ENCODE peak calls at places on chromosomes 11 and 22, in seven cellular contexts. One of them, this sample, is unnamed.

GRCh38 chr11:125514336-125515101 is 18.5 kb upstream of the FEZ1 start:
- DNase-seq in right lobe of liver: no peak
- DNase-seq in CD8-positive, alpha-beta memory T cell: peak; percentile 40
- DNase-seq in transverse colon: peak; percentile 41
- DNase-seq in psoas muscle: no peak
- DNase-seq in right atrium auricular region: no peak
- DNase-seq in CD8-positive, alpha-beta T cell: peak; percentile 68
- DNase-seq in this sample: peak; percentile 57

GRCh38 chr11:46003647-46004046 is 81.2 kb downstream of the LARGE2 start:
- DNase-seq in right lobe of liver: no peak
- DNase-seq in CD8-positive, alpha-beta memory T cell: no peak
- DNase-seq in transverse colon: no peak
- DNase-seq in psoas muscle: no peak
- DNase-seq in right atrium auricular region: no peak
- DNase-seq in CD8-positive, alpha-beta T cell: no peak
- DNase-seq in this sample: no peak

GRCh38 chr11:8839306-8839956 is 71.6 kb upstream of the AKIP1 start:
- DNase-seq in right lobe of liver: no peak
- DNase-seq in CD8-positive, alpha-beta memory T cell: no peak
- DNase-seq in transverse colon: no peak
- DNase-seq in psoas muscle: no peak
- DNase-seq in right atrium auricular region: no peak
- DNase-seq in CD8-positive, alpha-beta T cell: no peak
- DNase-seq in this sample: no peak

GRCh38 chr11:72338741-72339140 is 94.8 kb upstream of the PHOX2A start:
- DNase-seq in right lobe of liver: no peak
- DNase-seq in CD8-positive, alpha-beta memory T cell: no peak
- DNase-seq in transverse colon: no peak
- DNase-seq in psoas muscle: no peak
- DNase-seq in right atrium auricular region: no peak
- DNase-seq in CD8-positive, alpha-beta T cell: no peak
- DNase-seq in this sample: no peak

GRCh38 chr11:92528051-92528450 is 303.4 kb downstream of the FAT3 start:
- DNase-seq in right lobe of liver: no peak
- DNase-seq in CD8-positive, alpha-beta memory T cell: no peak
- DNase-seq in transverse colon: no peak
- DNase-seq in psoas muscle: no peak
- DNase-seq in right atrium auricular region: no peak
- DNase-seq in CD8-positive, alpha-beta T cell: no peak
- DNase-seq in this sample: no peak

GRCh38 chr11:110891411-110891810 is 179.2 kb upstream of the ARHGAP20 start:
- DNase-seq in right lobe of liver: no peak
- DNase-seq in CD8-positive, alpha-beta memory T cell: no peak
- DNase-seq in transverse colon: no peak
- DNase-seq in psoas muscle: no peak
- DNase-seq in right atrium auricular region: no peak
- DNase-seq in CD8-positive, alpha-beta T cell: no peak
- DNase-seq in this sample: no peak

GRCh38 chr22:32482708-32483107 is 8.1 kb downstream of the FBXO7 start:
- DNase-seq in right lobe of liver: no peak
- DNase-seq in CD8-positive, alpha-beta memory T cell: no peak
- DNase-seq in transverse colon: no peak
- DNase-seq in psoas muscle: no peak
- DNase-seq in right atrium auricular region: no peak
- DNase-seq in CD8-positive, alpha-beta T cell: no peak
- DNase-seq in this sample: no peak

GRCh38 chr11:130999992-131000770 is 83.9 kb upstream of the SNX19 start:
- DNase-seq in right lobe of liver: no peak
- DNase-seq in CD8-positive, alpha-beta memory T cell: no peak
- DNase-seq in transverse colon: no peak
- DNase-seq in psoas muscle: no peak
- DNase-seq in right atrium auricular region: no peak
- DNase-seq in CD8-positive, alpha-beta T cell: no peak
- DNase-seq in this sample: no peak

GRCh38 chr11:116427903-116428637 is 344.7 kb downstream of the BUD13 start:
- DNase-seq in right lobe of liver: no peak
- DNase-seq in CD8-positive, alpha-beta memory T cell: no peak
- DNase-seq in transverse colon: no peak
- DNase-seq in psoas muscle: no peak
- DNase-seq in right atrium auricular region: no peak
- DNase-seq in CD8-positive, alpha-beta T cell: no peak
- DNase-seq in this sample: no peak

GRCh38 chr11:85724750-85725465 is 38.9 kb upstream of the CCDC89 start:
- DNase-seq in right lobe of liver: no peak
- DNase-seq in CD8-positive, alpha-beta memory T cell: no peak
- DNase-seq in transverse colon: no peak
- DNase-seq in psoas muscle: no peak
- DNase-seq in right atrium auricular region: no peak
- DNase-seq in CD8-positive, alpha-beta T cell: no peak
- DNase-seq in this sample: no peak

GRCh38 chr11:28346209-28346608 is 238.0 kb downstream of the METTL15 start:
- DNase-seq in right lobe of liver: no peak
- DNase-seq in CD8-positive, alpha-beta memory T cell: no peak
- DNase-seq in transverse colon: no peak
- DNase-seq in psoas muscle: no peak
- DNase-seq in right atrium auricular region: no peak
- DNase-seq in CD8-positive, alpha-beta T cell: no peak
- DNase-seq in this sample: no peak

GRCh38 chr11:3855808-3856491 is 486 bp downstream of the STIM1 start:
- DNase-seq in right lobe of liver: peak; percentile 69
- DNase-seq in CD8-positive, alpha-beta memory T cell: peak; percentile 27
- DNase-seq in transverse colon: peak; percentile 57
- DNase-seq in psoas muscle: peak; percentile 63
- DNase-seq in right atrium auricular region: peak; percentile 67
- DNase-seq in CD8-positive, alpha-beta T cell: peak; percentile 71
- DNase-seq in this sample: no peak

GRCh38 chr22:20319041-20319744 is 667 bp downstream of the DGCR6L start:
- DNase-seq in right lobe of liver: peak; percentile 23
- DNase-seq in CD8-positive, alpha-beta memory T cell: no peak
- DNase-seq in transverse colon: no peak
- DNase-seq in psoas muscle: no peak
- DNase-seq in right atrium auricular region: peak; percentile 55
- DNase-seq in CD8-positive, alpha-beta T cell: no peak
- DNase-seq in this sample: peak; percentile 68

GRCh38 chr22:34344702-34345101 is 424.4 kb upstream of the LARGE1 start:
- DNase-seq in right lobe of liver: no peak
- DNase-seq in CD8-positive, alpha-beta memory T cell: no peak
- DNase-seq in transverse colon: no peak
- DNase-seq in psoas muscle: no peak
- DNase-seq in right atrium auricular region: no peak
- DNase-seq in CD8-positive, alpha-beta T cell: no peak
- DNase-seq in this sample: no peak

GRCh38 chr22:29975494-29975893 is 92.5 kb downstream of the MTMR3 start:
- DNase-seq in right lobe of liver: no peak
- DNase-seq in CD8-positive, alpha-beta memory T cell: no peak
- DNase-seq in transverse colon: no peak
- DNase-seq in psoas muscle: no peak
- DNase-seq in right atrium auricular region: no peak
- DNase-seq in CD8-positive, alpha-beta T cell: no peak
- DNase-seq in this sample: no peak

GRCh38 chr11:92846542-92847125 is 122.8 kb upstream of the MTNR1B start:
- DNase-seq in right lobe of liver: no peak
- DNase-seq in CD8-positive, alpha-beta memory T cell: no peak
- DNase-seq in transverse colon: peak; percentile 22
- DNase-seq in psoas muscle: no peak
- DNase-seq in right atrium auricular region: no peak
- DNase-seq in CD8-positive, alpha-beta T cell: no peak
- DNase-seq in this sample: no peak

GRCh38 chr22:41410311-41410751 is 28.6 kb downstream of the TEF start:
- DNase-seq in right lobe of liver: no peak
- DNase-seq in CD8-positive, alpha-beta memory T cell: no peak
- DNase-seq in transverse colon: no peak
- DNase-seq in psoas muscle: peak; percentile 78
- DNase-seq in right atrium auricular region: peak; percentile 65
- DNase-seq in CD8-positive, alpha-beta T cell: no peak
- DNase-seq in this sample: peak; percentile 81
- H3K4me1 ChIP-seq in right lobe of liver: peaks cover 33% of the 10 kb centered on the region
- H3K4me1 ChIP-seq in CD8-positive, alpha-beta memory T cell: peaks cover 30% of the 10 kb centered on the region
- H3K4me1 ChIP-seq in transverse colon: peaks cover 36% of the 10 kb centered on the region
- H3K4me1 ChIP-seq in psoas muscle: peaks cover 45% of the 10 kb centered on the region
- H3K4me1 ChIP-seq in right atrium auricular region: peaks cover 54% of the 10 kb centered on the region
- H3K4me1 ChIP-seq in CD8-positive, alpha-beta T cell: peaks cover 40% of the 10 kb centered on the region
- H3K4me1 ChIP-seq in this sample: peaks cover 10% of the 10 kb centered on the region

GRCh38 chr22:46064236-46064965 is 85.9 kb upstream of the PPARA start:
- DNase-seq in right lobe of liver: peak; percentile 14
- DNase-seq in CD8-positive, alpha-beta memory T cell: no peak
- DNase-seq in transverse colon: peak; percentile 6
- DNase-seq in psoas muscle: peak; percentile 44
- DNase-seq in right atrium auricular region: no peak
- DNase-seq in CD8-positive, alpha-beta T cell: no peak
- DNase-seq in this sample: no peak
- H3K4me1 ChIP-seq in right lobe of liver: peaks cover 17% of the 10 kb centered on the region
- H3K4me1 ChIP-seq in CD8-positive, alpha-beta memory T cell: peaks cover 7% of the 10 kb centered on the region
- H3K4me1 ChIP-seq in transverse colon: peaks cover 61% of the 10 kb centered on the region
- H3K4me1 ChIP-seq in psoas muscle: peaks cover 58% of the 10 kb centered on the region
- H3K4me1 ChIP-seq in right atrium auricular region: peaks cover 92% of the 10 kb centered on the region
- H3K4me1 ChIP-seq in CD8-positive, alpha-beta T cell: peaks cover 8% of the 10 kb centered on the region
- H3K4me1 ChIP-seq in this sample: peaks cover 11% of the 10 kb centered on the region

GRCh38 chr11:10703544-10703943 is 10.0 kb upstream of the IRAG1 start:
- DNase-seq in right lobe of liver: no peak
- DNase-seq in CD8-positive, alpha-beta memory T cell: no peak
- DNase-seq in transverse colon: no peak
- DNase-seq in psoas muscle: no peak
- DNase-seq in right atrium auricular region: no peak
- DNase-seq in CD8-positive, alpha-beta T cell: no peak
- DNase-seq in this sample: no peak
- H3K4me1 ChIP-seq in right lobe of liver: no peaks in the 10 kb centered on the region
- H3K4me1 ChIP-seq in CD8-positive, alpha-beta memory T cell: no peaks in the 10 kb centered on the region
- H3K4me1 ChIP-seq in transverse colon: no peaks in the 10 kb centered on the region
- H3K4me1 ChIP-seq in psoas muscle: no peaks in the 10 kb centered on the region
- H3K4me1 ChIP-seq in right atrium auricular region: no peaks in the 10 kb centered on the region
- H3K4me1 ChIP-seq in CD8-positive, alpha-beta T cell: no peaks in the 10 kb centered on the region
- H3K4me1 ChIP-seq in this sample: no peaks in the 10 kb centered on the region

DNA sequence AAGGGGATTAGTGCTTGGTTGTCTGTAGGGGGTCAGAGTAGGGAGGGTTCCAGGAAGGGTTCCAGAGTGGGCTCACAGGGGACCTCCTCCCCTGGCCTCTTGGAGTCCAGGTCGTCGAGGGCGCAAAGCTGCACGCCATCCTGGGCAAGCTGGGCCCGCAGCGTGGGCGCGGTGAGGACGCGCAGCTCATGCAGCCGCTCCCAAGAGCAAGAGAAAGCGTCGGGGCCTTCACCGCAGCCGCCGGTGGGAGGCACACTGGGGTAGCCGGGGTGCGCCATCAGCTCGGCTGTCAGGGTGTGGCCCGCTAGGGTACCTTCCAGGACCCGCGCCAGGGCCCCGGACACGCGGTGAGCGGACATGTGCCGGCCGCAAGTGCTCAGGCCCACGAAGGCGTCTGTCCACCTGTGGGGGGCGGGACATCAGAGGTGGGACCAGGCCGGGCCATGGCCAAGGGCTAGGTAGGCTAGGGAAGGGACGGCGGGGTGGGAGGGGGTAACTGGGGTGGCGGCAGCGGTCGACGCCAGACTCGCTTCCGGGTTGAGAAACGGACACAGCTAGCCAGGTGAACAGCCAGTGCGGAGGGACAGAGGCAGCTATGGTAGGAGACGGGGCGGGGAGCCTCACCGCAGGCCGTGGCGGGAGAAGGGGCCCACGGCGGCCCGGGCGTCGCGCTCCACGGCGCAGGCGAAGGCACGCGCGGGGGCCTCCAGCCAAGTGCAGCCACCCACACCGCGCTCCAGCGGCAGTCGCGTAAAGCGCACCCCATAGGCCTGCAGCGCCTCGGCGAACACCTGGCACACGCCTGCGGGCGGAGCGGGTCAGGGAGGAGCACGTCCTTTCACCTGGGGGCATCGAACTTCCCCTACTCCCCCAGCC is 1.2 kb downstream of the YDJC start:
- DNase-seq in right lobe of liver: peak; percentile 35
- DNase-seq in CD8-positive, alpha-beta memory T cell: no peak
- DNase-seq in transverse colon: no peak
- DNase-seq in psoas muscle: peak; percentile 30
- DNase-seq in right atrium auricular region: no peak
- DNase-seq in CD8-positive, alpha-beta T cell: no peak
- DNase-seq in this sample: no peak
- H3K4me1 ChIP-seq in right lobe of liver: no peaks in the 10 kb centered on the region
- H3K4me1 ChIP-seq in CD8-positive, alpha-beta memory T cell: peaks cover 53% of the 10 kb centered on the region
- H3K4me1 ChIP-seq in transverse colon: peaks cover 30% of the 10 kb centered on the region
- H3K4me1 ChIP-seq in psoas muscle: peaks cover 12% of the 10 kb centered on the region
- H3K4me1 ChIP-seq in right atrium auricular region: peaks cover 30% of the 10 kb centered on the region
- H3K4me1 ChIP-seq in CD8-positive, alpha-beta T cell: peaks cover 42% of the 10 kb centered on the region
- H3K4me1 ChIP-seq in this sample: peaks cover 15% of the 10 kb centered on the region

DNA sequence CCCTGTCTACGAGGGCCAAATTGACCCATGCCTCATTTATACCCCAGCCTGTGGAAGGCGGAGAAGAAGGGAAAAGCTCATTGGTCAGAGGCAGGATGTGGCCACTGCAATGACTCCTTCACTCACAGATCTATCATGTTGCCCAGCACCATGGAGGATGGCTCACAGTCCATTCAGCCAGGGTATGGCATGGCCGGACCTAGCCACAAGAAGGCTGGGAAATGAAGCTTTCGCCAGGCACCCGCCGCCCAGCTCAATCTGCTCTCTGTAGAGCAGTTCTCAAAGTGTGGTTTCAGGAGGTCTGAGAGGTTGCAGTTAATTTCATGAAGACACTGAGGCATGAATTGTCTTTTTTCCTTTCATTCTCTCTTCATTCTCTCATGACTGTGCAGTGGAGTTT is 40.6 kb upstream of the LINC01488 start:
- DNase-seq in right lobe of liver: peak; percentile 13
- DNase-seq in CD8-positive, alpha-beta memory T cell: no peak
- DNase-seq in transverse colon: no peak
- DNase-seq in psoas muscle: no peak
- DNase-seq in right atrium auricular region: no peak
- DNase-seq in CD8-positive, alpha-beta T cell: no peak
- DNase-seq in this sample: no peak
- H3K4me1 ChIP-seq in right lobe of liver: no peaks in the 10 kb centered on the region
- H3K4me1 ChIP-seq in CD8-positive, alpha-beta memory T cell: peaks cover 6% of the 10 kb centered on the region
- H3K4me1 ChIP-seq in transverse colon: peaks cover 22% of the 10 kb centered on the region
- H3K4me1 ChIP-seq in psoas muscle: peaks cover 24% of the 10 kb centered on the region
- H3K4me1 ChIP-seq in right atrium auricular region: peaks cover 35% of the 10 kb centered on the region
- H3K4me1 ChIP-seq in CD8-positive, alpha-beta T cell: peaks cover 17% of the 10 kb centered on the region
- H3K4me1 ChIP-seq in this sample: peaks cover 4% of the 10 kb centered on the region

This sample was measured in right cardiac atrium.